ENCODE peak calls at places on chromosomes 4 and X, in five cellular contexts. N is pancreas, M is right atrium auricular region, P is heart right ventricle, Z is adrenal gland. F is an unnamed sample.

GRCh38 chrX:1463581-1464281 is 11.0 kb upstream of the ASMTL start:
- DNase-seq in N (no peak), M (no peak), P (no peak), Z (peak; percentile 1), F (no peak)

GRCh38 chr4:40307627-40308497 is 27.3 kb upstream of the CHRNA9 start:
- DNase-seq in N (no peak), M (no peak), P (peak; percentile 13), Z (no peak), F (no peak)

GRCh38 chr4:8015512-8015911 is 75.9 kb upstream of the AFAP1 start:
- DNase-seq in N (no peak), M (no peak), P (no peak), Z (no peak), F (no peak)

GRCh38 chr4:42953316-42953715 is 60.8 kb downstream of the GRXCR1 start:
- DNase-seq in N (no peak), M (no peak), P (no peak), Z (no peak), F (no peak)

GRCh38 chrX:148593146-148593545 is 92.7 kb downstream of the AFF2 start:
- DNase-seq in N (no peak), M (no peak), P (no peak), Z (no peak), F (no peak)

GRCh38 chrX:7244400-7244799 is 96.4 kb upstream of the PUDP start:
- DNase-seq in N (no peak), M (no peak), P (no peak), Z (no peak), F (no peak)

GRCh38 chrX:113644426-113644825 is 803.8 kb upstream of the AMOT start:
- DNase-seq in N (no peak), M (no peak), P (no peak), Z (no peak), F (peak; percentile 55)

GRCh38 chrX:109839694-109840358 is 106.8 kb upstream of the ACSL4 start:
- DNase-seq in N (no peak), M (no peak), P (no peak), Z (no peak), F (no peak)

GRCh38 chr4:111187108-111187507 is 564.2 kb upstream of the PITX2 start:
- DNase-seq in N (no peak), M (no peak), P (no peak), Z (no peak), F (no peak)

GRCh38 chr4:87543835-87544461 is 14.8 kb upstream of the SPARCL1 start:
- DNase-seq in N (no peak), M (no peak), P (no peak), Z (peak; percentile 22), F (no peak)

GRCh38 chr4:140944539-140944938 is 188.4 kb upstream of the TBC1D9 start:
- DNase-seq in N (no peak), M (no peak), P (no peak), Z (no peak), F (no peak)

GRCh38 chr4:83011779-83012630 is 1.4 kb upstream of the LIN54 start:
- DNase-seq in N (peak; percentile 85), M (peak; percentile 60), P (peak; percentile 34), Z (peak; percentile 52), F (no peak)

GRCh38 chr4:153465583-153465921 is 608 bp upstream of the TMEM131L start:
- DNase-seq in N (peak; percentile 81), M (peak; percentile 72), P (peak; percentile 48), Z (peak; percentile 50), F (no peak)

GRCh38 chr4:184237612-184238011 is 19.9 kb upstream of the ENPP6 start:
- DNase-seq in N (no peak), M (no peak), P (no peak), Z (no peak), F (no peak)

GRCh38 chr4:172035573-172035972 is 222.4 kb downstream of the GALNTL6 start:
- DNase-seq in N (no peak), M (no peak), P (no peak), Z (no peak), F (no peak)

GRCh38 chrX:5730561-5730960 is 498.1 kb downstream of the NLGN4X start:
- DNase-seq in N (no peak), M (no peak), P (no peak), Z (no peak), F (no peak)

GRCh38 chr4:153838564-153838963 is 49.7 kb upstream of the SFRP2 start:
- DNase-seq in N (no peak), M (no peak), P (no peak), Z (no peak), F (no peak)

GRCh38 chr4:2940267-2941137 is 22.7 kb downstream of the NOP14 start:
- DNase-seq in N (no peak), M (peak; percentile 57), P (no peak), Z (no peak), F (no peak)

GRCh38 chr4:122826000-122826595 is 533 bp upstream of the FGF2 start:
- DNase-seq in N (no peak), M (no peak), P (no peak), Z (no peak), F (no peak)

GRCh38 chr4:1008840-1009646 is 2.4 kb upstream of the FGFRL1 start:
- DNase-seq in N (peak; percentile 76), M (no peak), P (peak; percentile 44), Z (peak; percentile 55), F (no peak)

GRCh38 chr4:32172761-32173160 is 1452.6 kb downstream of the PCDH7 start:
- DNase-seq in N (no peak), M (no peak), P (no peak), Z (no peak), F (no peak)

GRCh38 chr4:99506781-99507180 is 4.0 kb upstream of the C4orf17 start:
- DNase-seq in N (no peak), M (no peak), P (no peak), Z (no peak), F (no peak)

GRCh38 chrX:1727531-1728027 is 112.7 kb downstream of the ASMT start:
- DNase-seq in N (no peak), M (peak; percentile 42), P (no peak), Z (peak; percentile 55), F (peak; percentile 18)

GRCh38 chrX:97126020-97126419 is 242.3 kb downstream of the RPA4 start:
- DNase-seq in N (no peak), M (no peak), P (no peak), Z (no peak), F (no peak)

GRCh38 chr4:25956260-25956659 is 42.2 kb downstream of the SMIM20 start:
- DNase-seq in N (no peak), M (no peak), P (no peak), Z (no peak), F (no peak)

GRCh38 chrX:115504167-115504566 is 56.8 kb upstream of the PLS3 start:
- DNase-seq in N (no peak), M (no peak), P (no peak), Z (no peak), F (no peak)

DNA sequence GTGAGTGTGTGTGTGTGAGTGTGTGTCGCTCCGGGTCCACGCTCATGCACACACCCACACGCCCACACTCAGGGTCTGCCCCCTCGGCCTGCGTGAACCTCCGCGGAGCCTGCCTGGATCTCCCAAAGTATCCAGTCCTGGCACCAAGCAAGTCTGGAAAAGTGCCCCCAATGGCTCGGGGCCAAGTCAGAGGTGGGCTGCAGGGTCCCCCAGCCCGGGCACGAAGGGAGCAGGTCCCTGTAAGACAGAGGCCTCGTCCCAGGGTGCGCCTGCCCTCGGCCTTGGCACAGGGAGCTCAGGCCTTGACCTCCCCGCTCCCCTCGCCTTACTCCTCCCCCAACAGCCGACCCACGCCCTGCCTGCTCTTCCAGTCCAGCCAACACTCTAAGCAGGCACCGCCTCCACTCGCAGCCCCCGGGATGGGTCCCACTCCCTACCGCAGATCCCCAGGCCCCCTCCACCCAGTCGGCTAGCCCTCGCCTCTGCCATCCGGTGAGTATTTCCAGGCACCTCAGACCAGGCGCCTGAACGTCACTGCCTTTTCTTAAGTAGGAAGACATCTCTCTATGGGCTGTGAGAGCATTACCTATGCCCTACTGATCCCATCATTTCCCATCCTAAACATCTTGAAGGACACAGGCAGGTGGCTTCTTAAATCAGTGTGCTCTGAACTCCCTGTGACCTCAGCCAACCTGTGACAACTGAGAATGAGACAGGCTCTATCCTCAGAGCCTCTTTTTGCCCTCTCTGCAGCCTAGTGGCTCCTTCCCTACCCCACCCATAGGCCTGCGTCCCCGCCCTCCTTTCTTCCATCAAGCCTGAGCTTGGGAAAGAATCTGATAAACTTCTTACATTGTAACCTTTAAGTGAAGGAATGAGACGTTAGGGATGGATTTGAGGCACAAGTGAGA is 704 bp downstream of the FAM114A1 start:
- DNase-seq in N (peak; percentile 86), M (no peak), P (peak; percentile 57), Z (peak; percentile 54), F (no peak)
- H3K4me3 ChIP-seq in N (peak overlapping the region; percentile 78), M (peak overlapping the region; percentile 89), P (peak overlapping the region; percentile 79), Z (peak overlapping the region; percentile 93), F (peak overlapping the region; percentile 90)

GRCh38 chr4:12548678-12549077 is 935.5 kb downstream of the RAB28 start:
- DNase-seq in N (no peak), M (no peak), P (no peak), Z (no peak), F (no peak)
- H3K27me3 ChIP-seq in N (no peaks in the 10 kb centered on the region), M (no peaks in the 10 kb centered on the region), P (no peaks in the 10 kb centered on the region), Z (no peaks in the 10 kb centered on the region), F (no peaks in the 10 kb centered on the region)

GRCh38 chrX:134548257-134548732 is 88.3 kb downstream of the HPRT1 start:
- DNase-seq in N (no peak), M (no peak), P (no peak), Z (no peak), F (no peak)

GRCh38 chrX:134554291-134554690 is 94.3 kb downstream of the HPRT1 start:
- DNase-seq in N (no peak), M (no peak), P (no peak), Z (no peak), F (no peak)

GRCh38 chrX:134547047-134547679 is 87.2 kb downstream of the HPRT1 start:
- DNase-seq in N (no peak), M (no peak), P (no peak), Z (no peak), F (no peak)

GRCh38 chrX:134548844-134549205 is 88.9 kb downstream of the HPRT1 start:
- DNase-seq in N (no peak), M (no peak), P (no peak), Z (no peak), F (no peak)

GRCh38 chrX:134551365-134552095 is 91.6 kb downstream of the HPRT1 start:
- DNase-seq in N (no peak), M (no peak), P (no peak), Z (no peak), F (no peak)
- H3K4me3 ChIP-seq in N (no peak overlapping the region), M (peak overlapping the region; percentile 55), P (peak overlapping the region; percentile 59), Z (peak overlapping the region; percentile 69), F (peak overlapping the region; percentile 61)

GRCh38 chrX:67351411-67351810 is 192.4 kb upstream of the AR start:
- DNase-seq in N (no peak), M (no peak), P (no peak), Z (no peak), F (no peak)

GRCh38 chrX:67346667-67347066 is 197.2 kb upstream of the AR start:
- DNase-seq in N (no peak), M (no peak), P (no peak), Z (no peak), F (no peak)

GRCh38 chrX:67342138-67342537 is 201.7 kb upstream of the AR start:
- DNase-seq in N (no peak), M (no peak), P (no peak), Z (no peak), F (no peak)

GRCh38 chrX:67347145-67347544 is 196.7 kb upstream of the AR start:
- DNase-seq in N (no peak), M (no peak), P (no peak), Z (no peak), F (no peak)

DNA sequence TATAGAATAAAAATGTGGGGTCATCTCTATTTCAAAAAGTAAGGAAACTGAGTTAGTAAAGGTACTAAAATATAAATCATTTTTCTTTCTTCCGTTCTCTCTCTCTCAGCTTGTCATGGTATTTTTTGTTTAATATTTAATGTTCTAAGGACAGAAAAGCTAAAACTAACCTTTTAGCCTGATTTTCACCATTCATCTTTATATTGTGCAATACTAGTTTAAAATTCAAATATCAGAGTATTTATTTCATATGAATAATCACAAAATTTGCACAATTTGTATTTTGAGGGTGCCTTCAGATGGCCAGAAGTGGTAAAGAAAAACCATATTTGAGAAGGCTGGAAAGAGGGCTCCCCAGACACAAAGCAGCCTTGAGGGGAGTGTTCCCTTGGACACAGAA is 197.6 kb upstream of the AR start:
- DNase-seq in N (no peak), M (no peak), P (no peak), Z (no peak), F (no peak)
- H3K27me3 ChIP-seq in N (no peaks in the 10 kb centered on the region), M (no peaks in the 10 kb centered on the region), P (peaks cover 7% of the 10 kb centered on the region), Z (peaks cover 15% of the 10 kb centered on the region), F (no peaks in the 10 kb centered on the region)

F was measured in BJ.